ENCODE peak calls at places on chromosomes 11 and 22, in four cellular contexts. N is A549, Y is body of pancreas, G is kidney. O is an unnamed sample.

GRCh38 chr11:57363131-57363530 is 17.8 kb downstream of the PRG3 start:
- DNase-seq in N (no peak), Y (no peak), G (no peak), O (no peak)

GRCh38 chr11:72826191-72826941 is 12.2 kb downstream of the ATG16L2 start:
- DNase-seq in N (no peak), Y (no peak), G (no peak), O (no peak)

GRCh38 chr11:70712471-70712870 is 314.1 kb downstream of the CTTN start:
- DNase-seq in N (no peak), Y (no peak), G (peak; percentile 73), O (peak; percentile 34)

GRCh38 chr22:46596819-46597218 is 23.4 kb upstream of the GRAMD4 start:
- DNase-seq in N (no peak), Y (peak; percentile 96), G (peak; percentile 88), O (no peak)

GRCh38 chr11:77882396-77882795 is 61.5 kb downstream of the AAMDC start:
- DNase-seq in N (no peak), Y (no peak), G (no peak), O (no peak)

GRCh38 chr11:130499828-130500227 is 51.4 kb downstream of the ADAMTS15 start:
- DNase-seq in N (no peak), Y (no peak), G (no peak), O (no peak)

GRCh38 chr11:105164226-105164625 is 24.7 kb upstream of the CARD18 start:
- DNase-seq in N (no peak), Y (no peak), G (no peak), O (no peak)

GRCh38 chr22:27632451-27633295 is 168.9 kb downstream of the MN1 start:
- DNase-seq in N (no peak), Y (peak; percentile 51), G (no peak), O (peak; percentile 77)

GRCh38 chr11:3954448-3955298 is 99.2 kb downstream of the STIM1 start:
- DNase-seq in N (no peak), Y (no peak), G (no peak), O (no peak)

GRCh38 chr11:7538023-7538422 is 24.2 kb downstream of the PPFIBP2 start:
- DNase-seq in N (no peak), Y (peak; percentile 36), G (no peak), O (peak; percentile 60)

GRCh38 chr22:38868886-38869381 is 3.1 kb downstream of the CBX6 start:
- DNase-seq in N (peak; percentile 68), Y (peak; percentile 79), G (peak; percentile 92), O (peak; percentile 89)

GRCh38 chr11:61524963-61525587 is 16.5 kb downstream of the LRRC10B start:
- DNase-seq in N (no peak), Y (no peak), G (no peak), O (no peak)

GRCh38 chr11:134331565-134332188 is at the start of gene GLB1L2:
- DNase-seq in N (peak; percentile 43), Y (peak; percentile 82), G (peak; percentile 91), O (peak; percentile 62)

GRCh38 chr11:11577932-11578331 is 43.9 kb downstream of the GALNT18 start:
- DNase-seq in N (no peak), Y (no peak), G (no peak), O (peak; percentile 6)

GRCh38 chr11:32255876-32256275 is 165.0 kb downstream of the RCN1 start:
- DNase-seq in N (no peak), Y (no peak), G (no peak), O (no peak)

GRCh38 chr11:15748107-15748506 is 608.2 kb downstream of the SOX6 start:
- DNase-seq in N (no peak), Y (no peak), G (no peak), O (no peak)

GRCh38 chr22:35861451-35861850 is 143.8 kb downstream of the APOL5 start:
- DNase-seq in N (no peak), Y (no peak), G (no peak), O (no peak)

GRCh38 chr11:67405196-67405567 is 1.3 kb downstream of the TBC1D10C start:
- DNase-seq in N (no peak), Y (no peak), G (no peak), O (no peak)
- H3K27ac ChIP-seq in N (no peak overlapping the region), Y (no peak overlapping the region), G (no peak overlapping the region), O (no peak overlapping the region)

GRCh38 chr22:37283393-37283937 is 1.2 kb downstream of the CYTH4 start:
- DNase-seq in N (no peak), Y (no peak), G (no peak), O (no peak)
- H3K4me3 ChIP-seq in N (no peak overlapping the region), Y (no peak overlapping the region), G (no peak overlapping the region), O (peak overlapping the region; percentile 41)

GRCh38 chr11:68211546-68211945 is 1.6 kb downstream of the KMT5B start:
- DNase-seq in N (no peak), Y (peak; percentile 58), G (no peak), O (no peak)

GRCh38 chr11:68213555-68214172 is 568 bp upstream of the KMT5B start:
- DNase-seq in N (peak; percentile 66), Y (peak; percentile 90), G (peak; percentile 96), O (peak; percentile 94)

GRCh38 chr11:68212421-68213134 is 518 bp downstream of the KMT5B start:
- DNase-seq in N (peak; percentile 76), Y (peak; percentile 77), G (peak; percentile 87), O (peak; percentile 83)

GRCh38 chr11:68214173-68215086 is 1.3 kb upstream of the KMT5B start:
- DNase-seq in N (no peak), Y (peak; percentile 20), G (peak; percentile 86), O (peak; percentile 81)

GRCh38 chr11:68213135-68213515 is at the start of gene KMT5B:
- DNase-seq in N (no peak), Y (peak; percentile 56), G (peak; percentile 87), O (peak; percentile 74)
- H3K4me1 ChIP-seq in N (peaks cover 25% of the 10 kb centered on the region), Y (peaks cover 49% of the 10 kb centered on the region), G (peaks cover 19% of the 10 kb centered on the region), O (peaks cover 40% of the 10 kb centered on the region)

GRCh38 chr11:114132944-114133394 is 73.5 kb downstream of the ZBTB16 start:
- DNase-seq in N (no peak), Y (no peak), G (no peak), O (no peak)

GRCh38 chr11:114129699-114130659 is 70.5 kb downstream of the ZBTB16 start:
- DNase-seq in N (no peak), Y (no peak), G (no peak), O (no peak)

GRCh38 chr11:114133548-114134329 is 74.2 kb downstream of the ZBTB16 start:
- DNase-seq in N (no peak), Y (peak; percentile 49), G (no peak), O (no peak)

GRCh38 chr11:114132427-114132826 is 72.9 kb downstream of the ZBTB16 start:
- DNase-seq in N (no peak), Y (no peak), G (no peak), O (no peak)

GRCh38 chr11:114131366-114131963 is 72.0 kb downstream of the ZBTB16 start:
- DNase-seq in N (no peak), Y (no peak), G (no peak), O (no peak)
- H3K27ac ChIP-seq in N (no peak overlapping the region), Y (no peak overlapping the region), G (no peak overlapping the region), O (peak overlapping the region; percentile 58)

GRCh38 chr11:64905516-64906313 is 11.3 kb downstream of the ATG2A start:
- DNase-seq in N (no peak), Y (no peak), G (no peak), O (no peak)

GRCh38 chr11:64900774-64901173 is 16.2 kb downstream of the ATG2A start:
- DNase-seq in N (no peak), Y (no peak), G (no peak), O (no peak)

GRCh38 chr11:64906314-64906635 is 10.7 kb downstream of the ATG2A start:
- DNase-seq in N (no peak), Y (no peak), G (no peak), O (peak; percentile 21)

GRCh38 chr11:64902102-64902900 is 14.7 kb downstream of the ATG2A start:
- DNase-seq in N (no peak), Y (no peak), G (no peak), O (no peak)

DNA sequence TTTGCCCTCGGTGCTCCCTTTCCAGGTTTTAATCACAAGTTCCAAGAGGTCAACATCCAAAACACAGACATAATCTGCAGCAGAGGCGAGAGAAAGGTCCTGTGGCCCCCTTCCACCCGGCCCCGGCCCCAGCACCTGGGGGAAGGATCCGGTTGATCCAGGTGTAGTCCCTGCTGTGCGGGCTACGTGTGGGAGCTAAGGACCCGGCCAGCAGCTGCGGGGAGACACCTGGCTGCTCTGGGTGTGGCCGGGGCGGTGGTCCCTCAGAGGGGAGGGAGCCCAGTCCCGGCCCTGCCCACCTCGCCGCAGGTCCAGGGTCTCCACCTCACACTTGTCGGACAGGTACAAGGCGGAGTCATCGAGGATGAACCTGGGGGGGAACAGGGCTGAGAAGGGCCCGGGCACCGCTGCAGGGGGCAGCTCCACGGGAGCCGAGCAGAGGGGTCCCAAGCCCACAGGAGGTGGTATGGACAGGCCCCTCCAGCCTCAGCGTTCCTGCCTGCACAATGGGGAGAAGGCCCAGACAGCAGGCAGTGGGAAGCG is 13.6 kb downstream of the ATG2A start:
- DNase-seq in N (no peak), Y (no peak), G (no peak), O (no peak)
- H3K4me3 ChIP-seq in N (no peak overlapping the region), Y (no peak overlapping the region), G (no peak overlapping the region), O (no peak overlapping the region)

GRCh38 chr22:28896611-28897010 is 13.2 kb downstream of the ZNRF3 start:
- DNase-seq in N (no peak), Y (no peak), G (no peak), O (no peak)

GRCh38 chr22:28893810-28894209 is 10.4 kb downstream of the ZNRF3 start:
- DNase-seq in N (no peak), Y (no peak), G (no peak), O (no peak)

GRCh38 chr22:28892175-28892731 is 8.9 kb downstream of the ZNRF3 start:
- DNase-seq in N (no peak), Y (no peak), G (no peak), O (no peak)

GRCh38 chr22:28894793-28895192 is 11.4 kb downstream of the ZNRF3 start:
- DNase-seq in N (no peak), Y (no peak), G (no peak), O (no peak)

DNA sequence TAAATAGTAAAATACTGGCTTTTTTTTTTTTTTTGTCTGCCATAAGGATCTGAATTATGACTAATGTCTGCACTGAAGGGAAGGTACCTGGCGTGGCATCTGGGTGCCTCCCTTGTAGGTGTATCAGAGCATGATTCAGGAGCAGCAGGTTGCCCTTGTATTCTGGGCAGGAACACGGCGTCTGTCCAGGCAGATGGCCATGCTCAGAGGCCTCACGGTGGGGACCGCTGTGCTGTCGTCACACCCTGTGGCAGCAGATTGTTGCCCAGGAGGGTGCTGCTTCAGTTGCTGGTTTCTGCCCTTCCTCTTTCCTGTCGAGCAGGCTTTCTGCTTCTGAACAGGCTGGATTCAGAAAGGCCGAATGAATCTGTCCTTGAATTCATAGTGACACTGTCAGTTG is 10.9 kb downstream of the ZNRF3 start:
- DNase-seq in N (no peak), Y (peak; percentile 30), G (no peak), O (peak; percentile 66)
- H3K4me1 ChIP-seq in N (peaks cover 12% of the 10 kb centered on the region), Y (peaks cover 11% of the 10 kb centered on the region), G (peaks cover 16% of the 10 kb centered on the region), O (peaks cover 3% of the 10 kb centered on the region)

GRCh38 chr11:46914910-46915309 is 3.4 kb downstream of the LRP4 start:
- DNase-seq in N (no peak), Y (no peak), G (no peak), O (no peak)

GRCh38 chr11:46912526-46913150 is 5.7 kb downstream of the LRP4 start:
- DNase-seq in N (no peak), Y (no peak), G (no peak), O (no peak)

GRCh38 chr11:46916251-46916650 is 2.1 kb downstream of the LRP4 start:
- DNase-seq in N (no peak), Y (no peak), G (no peak), O (no peak)

GRCh38 chr11:46913484-46913883 is 4.9 kb downstream of the LRP4 start:
- DNase-seq in N (no peak), Y (no peak), G (no peak), O (no peak)

GRCh38 chr11:46914363-46914762 is 4.0 kb downstream of the LRP4 start:
- DNase-seq in N (no peak), Y (no peak), G (no peak), O (peak; percentile 46)
- H3K27ac ChIP-seq in N (no peak overlapping the region), Y (no peak overlapping the region), G (no peak overlapping the region), O (peak overlapping the region; percentile 90)

O was measured in heart left ventricle.